ENCODE peak calls at places on chromosomes 2 and 18, in four cellular contexts. One of them, this sample, is unnamed.

GRCh38 chr18:48475635-48476549 is 62.9 kb upstream of the CTIF start:
- DNase-seq in K562: peak; percentile 37
- DNase-seq in HCT116: peak; percentile 67
- DNase-seq in HepG2: peak; percentile 80
- DNase-seq in this sample: peak; percentile 54

GRCh38 chr2:27370816-27371620 is 602 bp downstream of the SNX17 start:
- DNase-seq in HCT116: no peak
- DNase-seq in K562: peak; percentile 72
- DNase-seq in HepG2: no peak
- DNase-seq in this sample: no peak

GRCh38 chr2:51953931-51954330 is 922.0 kb upstream of the NRXN1 start:
- DNase-seq in K562: no peak
- DNase-seq in HCT116: no peak
- DNase-seq in HepG2: no peak
- DNase-seq in this sample: no peak

GRCh38 chr18:36402765-36403396 is 105.4 kb downstream of the FHOD3 start:
- DNase-seq in HCT116: no peak
- DNase-seq in HepG2: no peak
- DNase-seq in K562: no peak
- DNase-seq in this sample: no peak

GRCh38 chr2:39375917-39376316 is 61.2 kb downstream of the MAP4K3 start:
- DNase-seq in HepG2: no peak
- DNase-seq in K562: no peak
- DNase-seq in HCT116: no peak
- DNase-seq in this sample: no peak

GRCh38 chr2:54457326-54458023 is 1.3 kb downstream of the SPTBN1 start:
- DNase-seq in HCT116: no peak
- DNase-seq in HepG2: peak; percentile 59
- DNase-seq in K562: no peak
- DNase-seq in this sample: no peak

GRCh38 chr2:121080013-121080772 is 204.8 kb downstream of the TFCP2L1 start:
- DNase-seq in HepG2: peak; percentile 61
- DNase-seq in HCT116: peak; percentile 37
- DNase-seq in K562: peak; percentile 70
- DNase-seq in this sample: no peak

GRCh38 chr2:31384351-31384750 is 30.2 kb downstream of the XDH start:
- DNase-seq in K562: no peak
- DNase-seq in HepG2: no peak
- DNase-seq in HCT116: peak; percentile 51
- DNase-seq in this sample: no peak

GRCh38 chr2:55156326-55156725 is 75.8 kb downstream of the CLHC1 start:
- DNase-seq in HepG2: no peak
- DNase-seq in HCT116: no peak
- DNase-seq in K562: no peak
- DNase-seq in this sample: no peak

GRCh38 chr2:9656270-9656766 is 25.5 kb upstream of the YWHAQ start:
- DNase-seq in HCT116: no peak
- DNase-seq in K562: no peak
- DNase-seq in HepG2: peak; percentile 53
- DNase-seq in this sample: no peak

GRCh38 chr18:45978084-45978483 is 11.0 kb upstream of the EPG5 start:
- DNase-seq in K562: no peak
- DNase-seq in HepG2: no peak
- DNase-seq in HCT116: no peak
- DNase-seq in this sample: no peak

GRCh38 chr18:36535202-36535935 is 237.9 kb downstream of the FHOD3 start:
- DNase-seq in K562: no peak
- DNase-seq in HCT116: no peak
- DNase-seq in HepG2: no peak
- DNase-seq in this sample: peak; percentile 29

GRCh38 chr2:146239392-146240135 is 1605.3 kb upstream of the ACVR2A start:
- DNase-seq in K562: no peak
- DNase-seq in HepG2: no peak
- DNase-seq in HCT116: no peak
- DNase-seq in this sample: no peak

GRCh38 chr2:218129756-218130155 is 3.9 kb downstream of the CXCR2 start:
- DNase-seq in HCT116: no peak
- DNase-seq in K562: no peak
- DNase-seq in HepG2: no peak
- DNase-seq in this sample: no peak

GRCh38 chr2:158179660-158180059 is 78.0 kb downstream of the UPP2 start:
- DNase-seq in HepG2: peak; percentile 35
- DNase-seq in HCT116: peak; percentile 13
- DNase-seq in K562: no peak
- DNase-seq in this sample: no peak

GRCh38 chr2:174334781-174335604 is at the start of gene SP9:
- DNase-seq in K562: peak; percentile 96
- DNase-seq in HepG2: peak; percentile 44
- DNase-seq in HCT116: no peak
- DNase-seq in this sample: peak; percentile 89

GRCh38 chr18:2087877-2088673 is 483.2 kb downstream of the METTL4 start:
- DNase-seq in HCT116: no peak
- DNase-seq in K562: no peak
- DNase-seq in HepG2: no peak
- DNase-seq in this sample: no peak

GRCh38 chr18:47689386-47689785 is 241.1 kb downstream of the SMAD2 start:
- DNase-seq in K562: no peak
- DNase-seq in HepG2: no peak
- DNase-seq in HCT116: no peak
- DNase-seq in this sample: no peak

GRCh38 chr2:191696001-191696400 is 18.1 kb downstream of the NABP1 start:
- DNase-seq in HCT116: no peak
- DNase-seq in HepG2: no peak
- DNase-seq in K562: no peak
- DNase-seq in this sample: no peak

GRCh38 chr2:137123241-137123640 is 357.9 kb downstream of the THSD7B start:
- DNase-seq in K562: no peak
- DNase-seq in HepG2: no peak
- DNase-seq in HCT116: no peak
- DNase-seq in this sample: no peak

GRCh38 chr2:121489284-121489683 is 41.4 kb upstream of the RNU4ATAC start:
- DNase-seq in HCT116: no peak
- DNase-seq in HepG2: peak; percentile 66
- DNase-seq in K562: no peak
- DNase-seq in this sample: no peak

GRCh38 chr2:191844706-191845105 is 2.2 kb downstream of the CAVIN2 start:
- DNase-seq in K562: no peak
- DNase-seq in HepG2: no peak
- DNase-seq in HCT116: no peak
- DNase-seq in this sample: no peak

GRCh38 chr2:158045362-158045761 is 56.3 kb upstream of the UPP2 start:
- DNase-seq in K562: no peak
- DNase-seq in HCT116: peak; percentile 15
- DNase-seq in HepG2: peak; percentile 68
- DNase-seq in this sample: no peak

GRCh38 chr18:22210331-22210754 is 41.0 kb downstream of the GATA6 start:
- DNase-seq in HCT116: no peak
- DNase-seq in K562: no peak
- DNase-seq in HepG2: no peak
- DNase-seq in this sample: no peak

GRCh38 chr2:168030862-168031624 is 216.4 kb downstream of the STK39 start:
- DNase-seq in K562: no peak
- DNase-seq in HCT116: no peak
- DNase-seq in HepG2: no peak
- DNase-seq in this sample: no peak

GRCh38 chr2:85135066-85135914 is 2.1 kb downstream of the TCF7L1 start:
- DNase-seq in K562: no peak
- DNase-seq in HCT116: no peak
- DNase-seq in HepG2: no peak
- DNase-seq in this sample: peak; percentile 84

GRCh38 chr2:163735692-163736432 is at the start of gene FIGN:
- DNase-seq in K562: no peak
- DNase-seq in HCT116: no peak
- DNase-seq in HepG2: peak; percentile 75
- DNase-seq in this sample: peak; percentile 70

GRCh38 chr18:34643982-34644381 is 66.1 kb upstream of the DTNA start:
- DNase-seq in HepG2: no peak
- DNase-seq in K562: no peak
- DNase-seq in HCT116: no peak
- DNase-seq in this sample: no peak

GRCh38 chr2:240468300-240469238 is 33.1 kb downstream of the GPC1 start:
- DNase-seq in HepG2: no peak
- DNase-seq in K562: no peak
- DNase-seq in HCT116: no peak
- DNase-seq in this sample: no peak

GRCh38 chr2:18046558-18046957 is 168.1 kb downstream of the KCNS3 start:
- DNase-seq in HCT116: no peak
- DNase-seq in K562: no peak
- DNase-seq in HepG2: no peak
- DNase-seq in this sample: no peak

GRCh38 chr2:201413143-201413542 is 38.1 kb downstream of the TRAK2 start:
- DNase-seq in HepG2: no peak
- DNase-seq in HCT116: no peak
- DNase-seq in K562: peak; percentile 13
- DNase-seq in this sample: no peak

GRCh38 chr2:8541223-8541622 is 140.6 kb upstream of the ID2 start:
- DNase-seq in HCT116: no peak
- DNase-seq in HepG2: no peak
- DNase-seq in K562: no peak
- DNase-seq in this sample: no peak

GRCh38 chr2:240628507-240629418 is 3.5 kb downstream of the GPR35 start:
- DNase-seq in HCT116: no peak
- DNase-seq in HepG2: no peak
- DNase-seq in K562: no peak
- DNase-seq in this sample: no peak

GRCh38 chr2:9965119-9965822 is 13.8 kb downstream of the GRHL1 start:
- DNase-seq in K562: no peak
- DNase-seq in HepG2: no peak
- DNase-seq in HCT116: no peak
- DNase-seq in this sample: no peak

GRCh38 chr2:24924266-24924665 is 4.2 kb upstream of the ADCY3 start:
- DNase-seq in HCT116: no peak
- DNase-seq in HepG2: no peak
- DNase-seq in K562: no peak
- DNase-seq in this sample: no peak

GRCh38 chr2:241649414-241649813 is 11.9 kb downstream of the ATG4B start:
- DNase-seq in HCT116: no peak
- DNase-seq in K562: no peak
- DNase-seq in HepG2: no peak
- DNase-seq in this sample: no peak

GRCh38 chr2:231383701-231384435 is 11.6 kb upstream of the B3GNT7 start:
- DNase-seq in HepG2: no peak
- DNase-seq in HCT116: no peak
- DNase-seq in K562: no peak
- DNase-seq in this sample: no peak

GRCh38 chr2:146821836-146822316 is 1023.0 kb upstream of the ACVR2A start:
- DNase-seq in HCT116: no peak
- DNase-seq in K562: no peak
- DNase-seq in HepG2: no peak
- DNase-seq in this sample: no peak

GRCh38 chr2:64482765-64483504 is 29.0 kb downstream of the LGALSL start:
- DNase-seq in HCT116: no peak
- DNase-seq in HepG2: no peak
- DNase-seq in K562: no peak
- DNase-seq in this sample: no peak

DNA sequence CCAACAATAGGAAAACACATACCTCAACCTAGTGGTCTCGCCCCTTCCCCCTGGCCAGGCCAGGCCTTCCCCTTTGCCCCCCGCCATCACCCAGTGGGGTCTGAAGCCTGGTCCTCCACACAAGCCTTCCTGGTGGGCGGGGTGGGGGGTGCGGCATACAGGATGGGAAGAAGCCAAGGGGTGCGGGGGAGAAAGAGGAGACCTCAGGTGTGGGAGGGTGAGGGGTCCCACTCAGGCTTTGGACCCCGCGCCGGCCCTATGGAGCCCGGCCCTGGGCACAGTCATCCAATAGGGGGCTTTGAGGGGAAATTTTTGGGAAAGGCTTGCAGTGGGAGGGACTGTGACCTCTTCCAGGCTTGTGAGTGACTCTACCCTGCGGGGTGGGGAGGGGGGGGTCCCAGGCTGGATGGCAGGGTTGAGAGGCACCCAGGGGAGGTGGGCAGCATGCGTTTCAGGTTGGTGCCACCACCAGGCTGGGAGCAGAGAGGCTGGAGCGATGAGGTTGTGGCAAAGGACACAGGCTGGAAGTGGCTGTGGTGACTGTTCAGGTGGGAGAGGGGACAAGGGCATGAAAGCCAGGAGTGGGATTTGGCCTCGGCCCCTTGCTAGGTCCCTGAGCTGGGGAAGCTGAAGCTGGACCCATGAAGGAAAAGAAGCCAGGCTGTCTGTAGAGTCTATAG is 1.3 kb downstream of the SLC66A3 start:
- DNase-seq in K562: no peak
- DNase-seq in HepG2: no peak
- DNase-seq in HCT116: no peak
- DNase-seq in this sample: no peak
- TF ChIP-seq FOSL1 in K562: no peak
- TF ChIP-seq FOSL1 in HepG2: no peak
- TF ChIP-seq FOSL1 in HCT116: no peak
- TF ChIP-seq FOSL1 in this sample: no peak

GRCh38 chr2:229927817-229928321 is 5.6 kb downstream of the FBXO36 start:
- DNase-seq in HepG2: no peak
- DNase-seq in K562: no peak
- DNase-seq in HCT116: no peak
- DNase-seq in this sample: no peak
- H3K4me2 ChIP-seq in HepG2: no peak overlapping the region
- H3K4me2 ChIP-seq in K562: no peak overlapping the region
- H3K4me2 ChIP-seq in HCT116: no peak overlapping the region
- H3K4me2 ChIP-seq in this sample: no peak overlapping the region

GRCh38 chr2:72138921-72139381 is 8.7 kb downstream of the CYP26B1 start:
- DNase-seq in K562: no peak
- DNase-seq in HepG2: no peak
- DNase-seq in HCT116: no peak
- DNase-seq in this sample: no peak
- TF ChIP-seq FOSL1 in K562: no peak
- TF ChIP-seq FOSL1 in HepG2: no peak
- TF ChIP-seq FOSL1 in HCT116: no peak
- TF ChIP-seq FOSL1 in this sample: no peak

GRCh38 chr18:30929718-30930117 is 112.8 kb downstream of the DSC3 start:
- DNase-seq in HCT116: no peak
- DNase-seq in HepG2: no peak
- DNase-seq in K562: no peak
- DNase-seq in this sample: no peak
- H3K4me2 ChIP-seq in HCT116: no peak overlapping the region
- H3K4me2 ChIP-seq in HepG2: no peak overlapping the region
- H3K4me2 ChIP-seq in K562: no peak overlapping the region
- H3K4me2 ChIP-seq in this sample: no peak overlapping the region

DNA sequence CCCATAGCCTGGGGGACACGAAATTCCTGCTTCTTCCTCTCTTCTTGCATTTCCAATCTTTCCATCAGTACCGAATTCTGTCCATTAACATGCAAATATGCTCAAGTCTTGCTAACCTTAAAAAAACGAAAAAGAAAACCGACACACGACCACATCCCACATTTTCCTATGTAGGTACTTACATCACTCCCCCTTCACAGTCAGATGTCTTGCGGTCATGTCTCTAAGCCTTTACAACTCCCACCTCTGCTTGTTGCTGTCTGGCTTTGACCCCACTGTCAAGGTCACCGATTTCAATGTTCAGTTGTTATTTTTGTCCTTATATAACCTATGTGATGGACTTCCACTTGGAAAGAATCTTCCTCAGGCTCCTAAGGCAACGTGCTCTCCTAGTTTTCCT is 219.4 kb downstream of the NAPG start:
- DNase-seq in K562: no peak
- DNase-seq in HepG2: no peak
- DNase-seq in HCT116: no peak
- DNase-seq in this sample: no peak
- TF ChIP-seq FOSL1 in K562: no peak
- TF ChIP-seq FOSL1 in HepG2: no peak
- TF ChIP-seq FOSL1 in HCT116: no peak
- TF ChIP-seq FOSL1 in this sample: no peak